ENCODE peak calls at places on chromosome 3, in nine cellular contexts. K, T, M, V, S, X, U, I and W are unnamed samples.

GRCh38 chr3:159200176-159200575 is 398.3 kb downstream of the MFSD1 start:
- DNase-seq in K (no peak), V (no peak), S (no peak), X (peak), I (no peak), U (no peak), M (peak), T (no peak), W (peak)

GRCh38 chr3:142236173-142236572 is 10.8 kb upstream of the GK5 start:
- DNase-seq in U (no peak), V (peak), K (no peak), I (no peak), S (no peak), T (no peak), X (no peak), M (no peak), W (no peak)

GRCh38 chr3:110995461-110996226 is 76.0 kb upstream of the NECTIN3 start:
- DNase-seq in I (peak), K (no peak), T (no peak), U (no peak), V (no peak), X (peak), M (peak), S (no peak), W (no peak)

GRCh38 chr3:138089091-138089490 is 26.3 kb downstream of the DZIP1L start:
- DNase-seq in U (no peak), M (no peak), I (peak), S (no peak), T (no peak), X (peak), K (no peak), V (no peak), W (no peak)

GRCh38 chr3:169295126-169295525 is 368.4 kb downstream of the MECOM start:
- DNase-seq in X (peak), M (no peak), S (no peak), K (no peak), I (peak), U (no peak), V (no peak), T (no peak), W (no peak)

GRCh38 chr3:109559389-109559788 is 222.0 kb upstream of the DPPA4 start:
- DNase-seq in S (no peak), V (no peak), I (no peak), X (no peak), K (no peak), T (no peak), M (no peak), U (no peak), W (no peak)

GRCh38 chr3:188133646-188134045 is 20.3 kb upstream of the LPP start:
- DNase-seq in U (no peak), I (no peak), S (no peak), X (peak), M (no peak), K (no peak), T (no peak), V (no peak), W (no peak)

GRCh38 chr3:178084938-178085816 is 451.1 kb upstream of the KCNMB2 start:
- DNase-seq in V (peak), I (peak), S (peak), T (peak), M (no peak), K (peak), U (peak), X (peak), W (peak)

GRCh38 chr3:121883507-121883906 is 10.7 kb upstream of the SLC15A2 start:
- DNase-seq in X (peak), I (peak), U (peak), T (peak), S (no peak), K (no peak), M (peak), V (no peak), W (no peak)

GRCh38 chr3:52383446-52383845 is 61.5 kb downstream of the SEMA3G start:
- DNase-seq in K (no peak), U (no peak), V (no peak), T (no peak), I (no peak), S (no peak), M (no peak), X (no peak), W (no peak)

GRCh38 chr3:52384009-52384761 is 60.7 kb downstream of the SEMA3G start:
- DNase-seq in K (no peak), M (peak), X (no peak), I (no peak), V (no peak), S (no peak), T (no peak), U (no peak), W (no peak)

GRCh38 chr3:52387481-52387880 is 57.4 kb downstream of the SEMA3G start:
- DNase-seq in M (no peak), T (no peak), U (no peak), S (no peak), I (no peak), K (no peak), V (no peak), X (no peak), W (no peak)

GRCh38 chr3:52388348-52388821 is 56.5 kb downstream of the SEMA3G start:
- DNase-seq in T (no peak), I (no peak), K (no peak), M (no peak), V (no peak), U (peak), S (no peak), X (no peak), W (no peak)

GRCh38 chr3:52385157-52385556 is 59.7 kb downstream of the SEMA3G start:
- DNase-seq in U (peak), M (peak), S (no peak), X (peak), V (no peak), K (no peak), T (no peak), I (peak), W (no peak)
- TF ChIP-seq CTCF in U (peak), M (peak), S (no peak), X (peak), V (no peak), K (no peak), T (peak), I (peak), W (peak)

GRCh38 chr3:50299929-50300680 is 900 bp upstream of the HYAL3 start:
- DNase-seq in V (no peak), M (peak), U (no peak), S (peak), X (no peak), T (peak), I (no peak), K (no peak), W (no peak)

GRCh38 chr3:50300681-50301254 is 1.6 kb upstream of the HYAL3 start:
- DNase-seq in X (no peak), V (no peak), I (no peak), S (no peak), M (no peak), T (no peak), U (peak), K (no peak), W (no peak)

GRCh38 chr3:50304601-50305000 is 1.2 kb upstream of the HYAL1 start:
- DNase-seq in S (no peak), I (no peak), M (no peak), V (no peak), K (no peak), U (peak), X (no peak), T (no peak), W (no peak)

GRCh38 chr3:50303038-50303815 is at the start of gene HYAL1:
- DNase-seq in T (peak), V (peak), K (no peak), M (peak), I (peak), S (peak), X (no peak), U (peak), W (no peak)

GRCh38 chr3:50302095-50303037 is 1.0 kb downstream of the HYAL1 start:
- DNase-seq in K (no peak), T (no peak), I (no peak), X (no peak), M (no peak), S (no peak), U (peak), V (no peak), W (no peak)
- H3K4me3 ChIP-seq in K (no peak), T (no peak), I (no peak), X (no peak), M (no peak), S (no peak), U (no peak), V (peak), W (no peak)

GRCh38 chr3:47250309-47251060 is 32.1 kb downstream of the KIF9 start:
- DNase-seq in T (peak), M (peak), K (no peak), V (no peak), U (peak), S (no peak), X (peak), I (peak), W (no peak)
- TF ChIP-seq CTCF in T (peak), M (peak), K (no peak), V (no peak), U (peak), S (no peak), X (peak), I (peak), W (peak)

GRCh38 chr3:120052685-120053084 is 41.6 kb downstream of the GSK3B start:
- DNase-seq in M (no peak), T (no peak), K (no peak), U (no peak), I (no peak), S (no peak), X (no peak), V (no peak), W (no peak)
- H3K4me3 ChIP-seq in M (no peak), T (no peak), K (no peak), U (no peak), I (no peak), S (no peak), X (no peak), V (no peak), W (no peak)